ENCODE peak calls at places on chromosomes 13 and 19, in six cellular contexts. N, C, O, I, W and P are unnamed samples.

GRCh38 chr13:43686557-43686956 is 100.2 kb downstream of the ENOX1 start:
- DNase-seq in I (no peak), C (peak), N (peak), W (no peak), O (no peak), P (no peak)

GRCh38 chr19:16527971-16528521 is 14.2 kb downstream of the CHERP start:
- DNase-seq in O (peak), C (no peak), N (peak), W (no peak), I (no peak), P (no peak)

GRCh38 chr19:13938361-13939027 is at the start of gene PODNL1:
- DNase-seq in N (no peak), C (no peak), I (no peak), W (no peak), O (no peak), P (no peak)

GRCh38 chr13:99527346-99527745 is 26.1 kb downstream of the TM9SF2 start:
- DNase-seq in N (no peak), I (no peak), O (peak), C (no peak), W (no peak), P (no peak)

GRCh38 chr13:40187324-40187795 is 479.1 kb downstream of the FOXO1 start:
- DNase-seq in I (no peak), W (no peak), O (peak), N (no peak), C (no peak), P (no peak)

GRCh38 chr13:29505511-29505910 is 90.0 kb downstream of the SLC7A1 start:
- DNase-seq in N (no peak), O (no peak), W (no peak), C (no peak), I (no peak), P (no peak)

GRCh38 chr19:6108721-6109633 is 1.3 kb downstream of the RFX2 start:
- DNase-seq in N (peak), O (peak), I (no peak), W (no peak), C (peak), P (peak)

GRCh38 chr13:109162248-109163051 is 533.0 kb downstream of the MYO16 start:
- DNase-seq in O (no peak), W (no peak), I (no peak), N (peak), C (no peak), P (peak)

GRCh38 chr13:29733069-29733700 is 117.2 kb downstream of the UBL3 start:
- DNase-seq in W (no peak), I (no peak), N (no peak), C (no peak), O (no peak), P (peak)

DNA sequence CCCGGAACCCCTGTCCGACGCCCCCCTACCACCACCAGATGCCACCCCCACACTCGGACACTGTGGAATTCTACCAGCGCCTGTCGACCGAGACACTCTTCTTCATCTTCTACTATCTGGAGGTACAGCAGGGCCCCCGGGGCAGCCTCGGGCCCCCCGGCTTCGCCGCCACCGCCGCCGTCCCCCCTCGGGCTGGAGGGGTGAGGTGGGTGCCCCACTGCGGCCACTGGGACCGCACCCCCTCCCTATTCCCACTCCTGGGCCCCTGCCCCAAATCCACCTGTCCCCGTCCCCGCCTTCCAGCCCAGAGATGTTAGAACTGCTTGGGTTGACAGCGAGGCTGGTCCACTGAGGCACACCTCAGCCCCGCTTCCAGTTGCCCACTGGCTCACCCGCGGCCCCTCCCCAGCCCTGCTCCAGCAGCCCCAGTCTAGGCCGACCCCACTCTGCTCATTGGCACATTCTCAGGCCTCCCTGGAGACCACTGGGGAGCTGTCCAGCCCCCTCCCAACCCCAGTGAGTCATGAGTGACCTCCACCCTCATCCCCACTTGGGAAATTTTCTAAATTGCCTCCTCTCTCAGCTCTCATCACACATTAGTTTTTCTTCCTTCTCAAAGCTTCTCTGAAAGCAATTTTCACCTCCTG is 6.5 kb downstream of the LENG1 start:
- DNase-seq in I (no peak), W (no peak), C (no peak), N (no peak), O (no peak), P (no peak)
- H3K27ac ChIP-seq in I (no peak), W (no peak), C (no peak), N (no peak), O (no peak), P (no peak)

GRCh38 chr13:114237415-114238112 is 2.9 kb downstream of the CDC16 start:
- DNase-seq in O (no peak), C (no peak), W (no peak), N (no peak), I (no peak), P (no peak)

GRCh38 chr13:114234266-114234644 is 442 bp upstream of the CDC16 start:
- DNase-seq in N (no peak), W (no peak), O (no peak), C (no peak), I (no peak), P (no peak)

GRCh38 chr13:114236224-114236623 is 1.5 kb downstream of the CDC16 start:
- DNase-seq in N (no peak), O (no peak), W (no peak), C (no peak), I (no peak), P (no peak)

GRCh38 chr13:114234645-114235421 is at the start of gene CDC16:
- DNase-seq in W (no peak), C (peak), I (peak), O (peak), N (peak), P (peak)

DNA sequence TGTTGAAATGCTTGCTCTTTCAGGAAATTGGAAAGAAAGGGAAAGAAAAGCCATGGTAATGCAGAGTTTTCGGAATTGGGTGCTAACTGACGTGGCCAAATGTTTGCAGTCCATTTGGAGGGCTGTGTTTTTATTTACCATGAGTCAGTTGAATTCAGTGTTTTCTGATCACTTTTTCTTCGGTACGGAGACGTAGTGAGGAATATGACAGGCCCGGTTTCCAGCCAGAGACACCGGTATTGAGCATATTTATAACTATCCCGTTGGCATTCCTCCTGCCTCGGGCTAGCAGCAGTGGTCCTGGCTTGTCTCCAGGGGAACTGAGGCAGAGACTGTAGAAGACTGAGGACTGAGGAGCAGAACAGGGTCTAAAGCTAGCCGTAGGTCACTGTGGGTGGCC is 1.0 kb downstream of the CDC16 start:
- DNase-seq in I (no peak), N (peak), O (no peak), C (no peak), W (no peak), P (no peak)
- H3K27ac ChIP-seq in I (no peak), N (peak), O (peak), C (no peak), W (peak), P (peak)

DNA sequence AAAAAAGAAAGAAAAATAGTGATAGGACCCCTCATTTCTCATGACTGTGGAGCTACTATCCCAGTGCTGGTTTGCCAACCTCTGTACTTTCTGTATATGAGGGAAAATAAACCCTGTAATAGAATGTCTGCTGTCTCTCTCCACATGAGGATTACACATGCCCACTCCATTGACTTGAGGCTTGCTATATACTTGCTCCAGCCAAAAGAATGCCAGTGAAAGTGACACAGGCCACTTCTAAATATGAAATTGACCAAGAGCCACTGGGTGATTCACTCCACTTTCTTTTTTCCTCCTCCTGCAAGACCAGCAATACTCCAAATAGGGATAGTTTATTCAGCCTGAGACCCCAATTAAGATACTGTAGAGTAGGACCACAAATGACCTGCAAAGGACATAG is 6.2 kb downstream of the THAP8 start:
- DNase-seq in I (no peak), W (no peak), N (no peak), C (no peak), O (no peak), P (no peak)
- H3K27ac ChIP-seq in I (no peak), W (no peak), N (no peak), C (no peak), O (no peak), P (no peak)

GRCh38 chr13:32067149-32067961 is 35.8 kb downstream of the FRY start:
- DNase-seq in C (no peak), O (no peak), N (no peak), W (no peak), I (no peak), P (no peak)
- H3K27ac ChIP-seq in C (no peak), O (no peak), N (no peak), W (no peak), I (no peak), P (no peak)

GRCh38 chr19:38698225-38699026 is 45.8 kb downstream of the CAPN12 start:
- DNase-seq in O (no peak), N (no peak), I (peak), W (no peak), C (no peak), P (no peak)
- H3K27ac ChIP-seq in O (no peak), N (no peak), I (peak), W (peak), C (peak), P (no peak)

GRCh38 chr19:49442793-49443365 is 1.6 kb upstream of the SLC17A7 start:
- DNase-seq in N (peak), C (peak), I (peak), O (no peak), W (no peak), P (peak)

GRCh38 chr19:49440439-49441209 is 703 bp downstream of the SLC17A7 start:
- DNase-seq in C (no peak), O (no peak), N (no peak), W (no peak), I (no peak), P (no peak)

GRCh38 chr19:49441960-49442350 is 628 bp upstream of the SLC17A7 start:
- DNase-seq in I (no peak), N (no peak), C (no peak), O (no peak), W (no peak), P (no peak)

GRCh38 chr19:49442354-49442753 is 1.0 kb upstream of the SLC17A7 start:
- DNase-seq in C (peak), O (no peak), W (no peak), N (peak), I (no peak), P (no peak)

GRCh38 chr19:49441210-49441959 is at the start of gene SLC17A7:
- DNase-seq in W (no peak), O (no peak), I (peak), N (peak), C (peak), P (no peak)
- H3K27ac ChIP-seq in W (no peak), O (no peak), I (no peak), N (no peak), C (peak), P (no peak)

GRCh38 chr19:58097783-58098681 is at the start of gene ZSCAN18:
- DNase-seq in I (peak), N (no peak), W (no peak), O (peak), C (peak), P (peak)

GRCh38 chr19:58098682-58098998 is 609 bp upstream of the ZSCAN18 start:
- DNase-seq in N (no peak), C (no peak), W (no peak), O (no peak), I (no peak), P (no peak)

GRCh38 chr19:58097349-58097748 is 682 bp downstream of the ZSCAN18 start:
- DNase-seq in O (no peak), W (no peak), C (no peak), I (no peak), N (no peak), P (no peak)

GRCh38 chr19:58095328-58095727 is 2.7 kb downstream of the ZSCAN18 start:
- DNase-seq in O (no peak), W (no peak), N (no peak), C (no peak), I (no peak), P (no peak)

GRCh38 chr19:58096884-58097283 is 1.1 kb downstream of the ZSCAN18 start:
- DNase-seq in N (no peak), O (no peak), I (no peak), W (no peak), C (no peak), P (no peak)
- H3K27ac ChIP-seq in N (no peak), O (no peak), I (no peak), W (no peak), C (no peak), P (no peak)